ENCODE peak calls at places on chromosome 14, in five cellular contexts. One of them, this sample, is unnamed.

GRCh38 chr14:24146978-24147760 is at the start of gene RNF31:
- DNase-seq in ovary: peak
- DNase-seq in fibroblast of lung: peak
- DNase-seq in tibial artery: peak
- DNase-seq in lower lobe of right lung: peak
- DNase-seq in this sample: peak

GRCh38 chr14:100545359-100545758 is 41.9 kb downstream of the BEGAIN start:
- DNase-seq in ovary: no peak
- DNase-seq in fibroblast of lung: no peak
- DNase-seq in tibial artery: no peak
- DNase-seq in lower lobe of right lung: no peak
- DNase-seq in this sample: no peak

GRCh38 chr14:23442721-23443356 is 7.4 kb upstream of the MYH7 start:
- DNase-seq in ovary: no peak
- DNase-seq in fibroblast of lung: no peak
- DNase-seq in tibial artery: peak
- DNase-seq in lower lobe of right lung: no peak
- DNase-seq in this sample: peak

GRCh38 chr14:101980700-101981099 is 16.3 kb downstream of the DYNC1H1 start:
- DNase-seq in ovary: peak
- DNase-seq in fibroblast of lung: peak
- DNase-seq in tibial artery: peak
- DNase-seq in lower lobe of right lung: no peak
- DNase-seq in this sample: no peak

GRCh38 chr14:33592298-33592697 is 358.6 kb downstream of the EGLN3 start:
- DNase-seq in ovary: no peak
- DNase-seq in fibroblast of lung: peak
- DNase-seq in tibial artery: no peak
- DNase-seq in lower lobe of right lung: no peak
- DNase-seq in this sample: no peak

GRCh38 chr14:89720076-89720687 is 234.3 kb downstream of the EFCAB11 start:
- DNase-seq in ovary: no peak
- DNase-seq in fibroblast of lung: no peak
- DNase-seq in tibial artery: no peak
- DNase-seq in lower lobe of right lung: no peak
- DNase-seq in this sample: peak

GRCh38 chr14:53180272-53181221 is 27.4 kb upstream of the DDHD1 start:
- DNase-seq in ovary: no peak
- DNase-seq in fibroblast of lung: peak
- DNase-seq in tibial artery: no peak
- DNase-seq in lower lobe of right lung: no peak
- DNase-seq in this sample: no peak

GRCh38 chr14:99035712-99036593 is 236.0 kb downstream of the BCL11B start:
- DNase-seq in ovary: peak
- DNase-seq in fibroblast of lung: peak
- DNase-seq in tibial artery: peak
- DNase-seq in lower lobe of right lung: peak
- DNase-seq in this sample: peak

GRCh38 chr14:85587152-85587697 is 57.3 kb downstream of the FLRT2 start:
- DNase-seq in ovary: no peak
- DNase-seq in fibroblast of lung: peak
- DNase-seq in tibial artery: no peak
- DNase-seq in lower lobe of right lung: no peak
- DNase-seq in this sample: no peak

GRCh38 chr14:52254086-52254485 is 13.4 kb upstream of the PTGDR start:
- DNase-seq in ovary: no peak
- DNase-seq in fibroblast of lung: no peak
- DNase-seq in tibial artery: no peak
- DNase-seq in lower lobe of right lung: no peak
- DNase-seq in this sample: no peak

GRCh38 chr14:102629700-102630365 is 37.4 kb downstream of the RCOR1 start:
- DNase-seq in ovary: no peak
- DNase-seq in fibroblast of lung: peak
- DNase-seq in tibial artery: no peak
- DNase-seq in lower lobe of right lung: no peak
- DNase-seq in this sample: no peak

GRCh38 chr14:89521988-89522387 is 105.0 kb upstream of the FOXN3 start:
- DNase-seq in ovary: no peak
- DNase-seq in fibroblast of lung: no peak
- DNase-seq in tibial artery: no peak
- DNase-seq in lower lobe of right lung: no peak
- DNase-seq in this sample: no peak

GRCh38 chr14:99741227-99741976 is 51.8 kb upstream of the EML1 start:
- DNase-seq in ovary: no peak
- DNase-seq in fibroblast of lung: no peak
- DNase-seq in tibial artery: no peak
- DNase-seq in lower lobe of right lung: peak
- DNase-seq in this sample: no peak

GRCh38 chr14:20460458-20461229 is 590 bp downstream of the PIP4P1 start:
- DNase-seq in ovary: no peak
- DNase-seq in fibroblast of lung: no peak
- DNase-seq in tibial artery: peak
- DNase-seq in lower lobe of right lung: peak
- DNase-seq in this sample: no peak

GRCh38 chr14:81055971-81056370 is 100.5 kb downstream of the TSHR start:
- DNase-seq in ovary: no peak
- DNase-seq in fibroblast of lung: no peak
- DNase-seq in tibial artery: no peak
- DNase-seq in lower lobe of right lung: no peak
- DNase-seq in this sample: no peak

GRCh38 chr14:72318648-72319047 is 386.4 kb downstream of the RGS6 start:
- DNase-seq in ovary: no peak
- DNase-seq in fibroblast of lung: no peak
- DNase-seq in tibial artery: no peak
- DNase-seq in lower lobe of right lung: no peak
- DNase-seq in this sample: no peak

GRCh38 chr14:75566321-75566720 is 12.1 kb upstream of the FLVCR2 start:
- DNase-seq in ovary: no peak
- DNase-seq in fibroblast of lung: no peak
- DNase-seq in tibial artery: no peak
- DNase-seq in lower lobe of right lung: no peak
- DNase-seq in this sample: no peak

GRCh38 chr14:68079941-68080697 is 260.5 kb downstream of the RAD51B start:
- DNase-seq in ovary: no peak
- DNase-seq in fibroblast of lung: no peak
- DNase-seq in tibial artery: no peak
- DNase-seq in lower lobe of right lung: no peak
- DNase-seq in this sample: no peak

GRCh38 chr14:90585106-90585505 is 188.3 kb downstream of the CALM1 start:
- DNase-seq in ovary: no peak
- DNase-seq in fibroblast of lung: no peak
- DNase-seq in tibial artery: no peak
- DNase-seq in lower lobe of right lung: no peak
- DNase-seq in this sample: no peak

GRCh38 chr14:99325591-99325990 is 53.6 kb upstream of the BCL11B start:
- DNase-seq in ovary: no peak
- DNase-seq in fibroblast of lung: no peak
- DNase-seq in tibial artery: no peak
- DNase-seq in lower lobe of right lung: no peak
- DNase-seq in this sample: peak

GRCh38 chr14:67416810-67417209 is 4.8 kb upstream of the PLEK2 start:
- DNase-seq in ovary: no peak
- DNase-seq in fibroblast of lung: no peak
- DNase-seq in tibial artery: no peak
- DNase-seq in lower lobe of right lung: no peak
- DNase-seq in this sample: no peak

GRCh38 chr14:52730708-52731111 is 744 bp downstream of the STYX start:
- DNase-seq in ovary: no peak
- DNase-seq in fibroblast of lung: peak
- DNase-seq in tibial artery: no peak
- DNase-seq in lower lobe of right lung: no peak
- DNase-seq in this sample: no peak

GRCh38 chr14:63938198-63939005 is 85.6 kb downstream of the SYNE2 start:
- DNase-seq in ovary: peak
- DNase-seq in fibroblast of lung: no peak
- DNase-seq in tibial artery: no peak
- DNase-seq in lower lobe of right lung: no peak
- DNase-seq in this sample: no peak

GRCh38 chr14:73240816-73241480 is 3.6 kb downstream of the PAPLN start:
- DNase-seq in ovary: peak
- DNase-seq in fibroblast of lung: no peak
- DNase-seq in tibial artery: no peak
- DNase-seq in lower lobe of right lung: no peak
- DNase-seq in this sample: no peak

GRCh38 chr14:104680806-104681688 is 8.4 kb upstream of the INF2 start:
- DNase-seq in ovary: no peak
- DNase-seq in fibroblast of lung: peak
- DNase-seq in tibial artery: peak
- DNase-seq in lower lobe of right lung: peak
- DNase-seq in this sample: no peak

GRCh38 chr14:95301527-95302187 is 18.1 kb downstream of the CLMN start:
- DNase-seq in ovary: no peak
- DNase-seq in fibroblast of lung: no peak
- DNase-seq in tibial artery: peak
- DNase-seq in lower lobe of right lung: peak
- DNase-seq in this sample: no peak

GRCh38 chr14:102187044-102187443 is 47.3 kb downstream of the WDR20 start:
- DNase-seq in ovary: no peak
- DNase-seq in fibroblast of lung: peak
- DNase-seq in tibial artery: no peak
- DNase-seq in lower lobe of right lung: no peak
- DNase-seq in this sample: no peak

GRCh38 chr14:40221428-40221827 is 789.2 kb upstream of the FBXO33 start:
- DNase-seq in ovary: no peak
- DNase-seq in fibroblast of lung: no peak
- DNase-seq in tibial artery: no peak
- DNase-seq in lower lobe of right lung: no peak
- DNase-seq in this sample: no peak

GRCh38 chr14:57822081-57822480 is 43.8 kb downstream of the SLC35F4 start:
- DNase-seq in ovary: no peak
- DNase-seq in fibroblast of lung: no peak
- DNase-seq in tibial artery: no peak
- DNase-seq in lower lobe of right lung: no peak
- DNase-seq in this sample: no peak

DNA sequence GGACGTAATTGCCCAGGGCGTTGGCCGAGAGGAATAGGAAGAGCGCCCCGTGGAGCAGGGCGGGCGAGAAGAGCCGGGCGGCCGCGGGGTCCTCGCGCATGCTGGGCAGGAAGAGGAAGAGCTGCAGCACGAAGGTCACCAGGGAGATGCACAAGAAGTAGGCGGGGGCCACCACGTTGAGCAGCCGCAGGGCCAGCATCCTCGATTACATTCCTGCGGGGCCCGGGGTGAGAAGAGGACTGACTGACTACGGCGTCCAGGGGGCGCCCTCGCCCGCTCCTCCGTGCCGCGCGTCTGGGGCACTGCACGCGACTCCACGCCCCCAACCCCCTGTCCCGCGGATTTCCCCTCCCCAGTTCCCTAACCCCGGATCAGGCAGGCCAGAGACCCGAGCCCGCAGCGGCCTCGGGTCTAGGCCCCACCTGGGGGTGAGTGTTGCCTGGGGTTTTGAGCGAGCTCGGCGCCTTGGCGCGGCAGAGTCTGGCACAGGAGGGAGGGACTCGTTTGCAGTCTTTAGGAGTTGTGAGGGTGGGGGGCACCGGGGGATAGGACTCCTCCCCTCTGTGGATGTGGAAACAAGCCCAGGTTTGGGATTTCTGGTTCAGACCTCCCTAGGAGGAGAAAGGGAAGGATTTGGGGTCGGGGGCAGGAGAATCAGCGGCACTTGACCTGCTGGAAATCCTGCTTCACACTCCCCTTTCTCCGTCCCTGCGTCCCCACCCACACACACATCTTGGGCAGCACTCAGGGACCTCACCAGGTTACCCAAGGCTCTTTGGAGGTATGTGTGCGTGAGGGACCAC is 1.9 kb downstream of the ZDHHC22 start:
- DNase-seq in ovary: no peak
- DNase-seq in fibroblast of lung: no peak
- DNase-seq in tibial artery: peak
- DNase-seq in lower lobe of right lung: no peak
- DNase-seq in this sample: no peak
- TF ChIP-seq CTCF in ovary: no peak
- TF ChIP-seq CTCF in fibroblast of lung: peak
- TF ChIP-seq CTCF in tibial artery: no peak
- TF ChIP-seq CTCF in lower lobe of right lung: peak
- TF ChIP-seq CTCF in this sample: peak

DNA sequence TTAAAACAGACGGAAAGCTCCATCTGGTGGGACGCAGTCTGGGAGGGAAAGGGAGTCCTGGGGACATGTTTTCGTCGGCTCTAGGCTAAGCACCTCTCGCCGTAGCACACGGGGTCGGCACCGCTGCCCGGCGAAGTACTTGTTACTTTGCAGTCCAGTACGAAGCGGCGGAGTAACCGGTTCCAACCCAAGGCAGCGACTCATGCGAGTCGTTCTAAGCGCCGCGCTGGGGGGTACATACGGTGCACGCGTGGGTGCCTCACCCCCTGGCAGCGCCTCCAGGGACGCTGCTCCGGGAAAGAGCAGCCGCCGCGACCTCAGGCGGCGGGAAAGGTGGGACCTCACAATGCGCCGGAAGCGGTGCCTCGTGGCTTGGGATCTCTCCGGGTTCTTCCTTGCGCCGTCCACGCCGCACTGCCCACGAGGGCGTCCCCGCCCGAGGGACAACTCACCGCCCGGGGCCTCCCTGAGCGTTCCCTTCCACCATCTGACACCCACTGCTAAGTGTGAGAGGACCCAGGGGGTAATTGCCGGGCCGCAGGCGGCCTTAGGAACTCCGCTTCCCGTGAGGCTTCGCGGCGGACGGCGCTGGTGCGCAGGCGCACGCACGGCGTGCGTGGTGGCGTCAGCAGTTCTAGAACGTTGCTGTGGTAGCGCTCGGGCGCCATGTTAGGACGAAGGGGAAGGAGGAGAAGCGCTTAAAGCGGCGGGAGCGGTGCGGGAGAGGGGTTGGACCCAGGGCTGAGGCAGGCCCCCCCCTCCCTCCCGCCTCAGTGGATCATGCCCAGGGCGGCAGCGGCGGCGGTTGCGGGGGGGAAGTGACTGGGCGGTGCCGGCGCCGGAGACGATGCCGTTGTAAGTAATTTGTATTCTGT is at the start of gene PAPOLA:
- DNase-seq in ovary: peak
- DNase-seq in fibroblast of lung: peak
- DNase-seq in tibial artery: peak
- DNase-seq in lower lobe of right lung: peak
- DNase-seq in this sample: peak
- TF ChIP-seq CTCF in ovary: no peak
- TF ChIP-seq CTCF in fibroblast of lung: no peak
- TF ChIP-seq CTCF in tibial artery: no peak
- TF ChIP-seq CTCF in lower lobe of right lung: peak
- TF ChIP-seq CTCF in this sample: peak

DNA sequence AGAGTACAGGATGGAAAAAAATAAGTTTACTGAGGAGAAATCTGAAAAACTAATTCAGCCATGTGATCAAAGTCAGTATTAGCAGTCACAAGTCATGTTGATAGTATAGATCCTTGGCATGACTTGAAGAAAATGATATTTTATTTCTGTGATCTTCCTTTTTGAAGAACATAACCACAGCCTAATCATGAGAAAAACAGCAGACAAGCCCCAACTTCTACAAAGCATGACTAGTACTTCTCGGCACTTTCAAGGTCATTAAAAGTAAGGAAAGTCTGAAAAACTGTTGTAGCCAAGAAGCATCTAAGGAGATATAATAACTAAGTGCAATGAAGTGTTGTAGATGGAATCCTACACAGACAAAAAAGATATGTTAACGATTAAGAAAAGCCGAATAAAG is 264.1 kb upstream of the FOXG1 start:
- DNase-seq in ovary: no peak
- DNase-seq in fibroblast of lung: no peak
- DNase-seq in tibial artery: no peak
- DNase-seq in lower lobe of right lung: no peak
- DNase-seq in this sample: no peak
- TF ChIP-seq CTCF in ovary: no peak
- TF ChIP-seq CTCF in fibroblast of lung: no peak
- TF ChIP-seq CTCF in tibial artery: no peak
- TF ChIP-seq CTCF in lower lobe of right lung: no peak
- TF ChIP-seq CTCF in this sample: no peak

GRCh38 chr14:92199763-92200162 is 78.0 kb downstream of the CPSF2 start:
- DNase-seq in ovary: no peak
- DNase-seq in fibroblast of lung: no peak
- DNase-seq in tibial artery: no peak
- DNase-seq in lower lobe of right lung: no peak
- DNase-seq in this sample: no peak
- TF ChIP-seq CTCF in ovary: no peak
- TF ChIP-seq CTCF in fibroblast of lung: no peak
- TF ChIP-seq CTCF in tibial artery: no peak
- TF ChIP-seq CTCF in lower lobe of right lung: no peak
- TF ChIP-seq CTCF in this sample: no peak

This sample was measured in osteocyte.